ENCODE peak calls at places on chromosomes 7 and 10, in five cellular contexts. Y, D, A, T and U are unnamed samples. For H3K4me1, the result is how much of the 10 kb centered on the place peaks cover.

GRCh38 chr7:10973942-10974716 is 457 bp downstream of the PHF14 start:
- DNase-seq in T (peak), D (peak), A (no peak), Y (peak), U (peak)

GRCh38 chr10:72250666-72251065 is 23.1 kb upstream of the DDIT4 start:
- DNase-seq in T (peak), D (peak), A (peak), Y (no peak), U (no peak)

GRCh38 chr10:77428776-77429395 is 208.7 kb downstream of the KCNMA1 start:
- DNase-seq in A (no peak), T (peak), Y (peak), D (peak), U (peak)

GRCh38 chr7:125504848-125505247 is 575.2 kb upstream of the POT1 start:
- DNase-seq in D (no peak), T (no peak), A (no peak), Y (no peak), U (no peak)

GRCh38 chr10:110525349-110526260 is 27.9 kb downstream of the DUSP5 start:
- DNase-seq in T (peak), A (no peak), Y (no peak), D (peak), U (no peak)

GRCh38 chr10:88049204-88049603 is 185.8 kb downstream of the PTEN start:
- DNase-seq in A (no peak), T (no peak), D (no peak), Y (no peak), U (no peak)

GRCh38 chr10:1651280-1651975 is 85.9 kb downstream of the ADARB2 start:
- DNase-seq in Y (no peak), T (no peak), D (no peak), A (no peak), U (no peak)

GRCh38 chr10:120598377-120598776 is 141.3 kb downstream of the PLPP4 start:
- DNase-seq in D (no peak), A (no peak), T (no peak), Y (no peak), U (no peak)

GRCh38 chr10:11837372-11838161 is 14.4 kb downstream of the PROSER2 start:
- DNase-seq in D (no peak), A (no peak), T (no peak), Y (no peak), U (no peak)

GRCh38 chr10:11898372-11899066 is 75.4 kb downstream of the PROSER2 start:
- DNase-seq in T (no peak), Y (peak), A (no peak), D (peak), U (no peak)

GRCh38 chr10:96835826-96836365 is 3.8 kb downstream of the LCOR start:
- DNase-seq in A (no peak), T (peak), Y (no peak), D (no peak), U (no peak)

GRCh38 chr7:129008645-129009414 is 46.1 kb downstream of the TNPO3 start:
- DNase-seq in D (no peak), Y (no peak), A (no peak), T (no peak), U (no peak)

GRCh38 chr7:134174797-134175261 is 47.7 kb downstream of the LRGUK start:
- DNase-seq in Y (no peak), T (peak), D (peak), A (no peak), U (peak)

GRCh38 chr7:41133700-41134099 is 569.2 kb downstream of the INHBA start:
- DNase-seq in D (no peak), A (no peak), Y (no peak), T (no peak), U (no peak)

GRCh38 chr7:72042855-72043254 is 369.3 kb downstream of the CALN1 start:
- DNase-seq in T (no peak), A (no peak), D (no peak), Y (no peak), U (no peak)

GRCh38 chr7:72040641-72041040 is 371.5 kb downstream of the CALN1 start:
- DNase-seq in Y (no peak), A (no peak), D (no peak), T (no peak), U (no peak)

GRCh38 chr7:72037494-72037893 is 374.6 kb downstream of the CALN1 start:
- DNase-seq in Y (no peak), T (no peak), D (no peak), A (no peak), U (no peak)

GRCh38 chr7:72038022-72038732 is 374.0 kb downstream of the CALN1 start:
- DNase-seq in D (no peak), A (no peak), Y (no peak), T (no peak), U (no peak)

DNA sequence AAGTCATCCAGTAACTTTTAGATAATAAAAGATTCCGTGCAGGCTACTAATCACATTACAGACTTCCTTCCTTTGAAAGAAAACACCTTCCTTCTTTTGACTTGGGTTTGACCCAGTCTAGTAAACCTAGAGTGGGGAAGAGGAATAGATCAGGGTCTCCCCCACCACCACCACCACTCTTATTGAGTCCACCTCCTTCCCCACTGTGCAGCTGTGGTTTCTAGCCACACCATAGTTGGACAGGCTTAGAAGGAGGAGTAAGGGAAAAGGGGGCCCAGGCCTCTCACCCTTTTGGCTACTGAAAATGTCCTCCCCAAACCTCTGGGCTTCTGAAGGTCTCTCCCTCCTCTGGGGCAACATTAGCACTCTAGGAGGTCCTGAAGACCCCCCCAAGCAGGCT is 372.7 kb downstream of the CALN1 start:
- DNase-seq in A (no peak), Y (no peak), D (no peak), T (no peak), U (no peak)
- H3K4me1 ChIP-seq in A (under half), Y (under half), D (under half), T (under half), U (under half)

DNA sequence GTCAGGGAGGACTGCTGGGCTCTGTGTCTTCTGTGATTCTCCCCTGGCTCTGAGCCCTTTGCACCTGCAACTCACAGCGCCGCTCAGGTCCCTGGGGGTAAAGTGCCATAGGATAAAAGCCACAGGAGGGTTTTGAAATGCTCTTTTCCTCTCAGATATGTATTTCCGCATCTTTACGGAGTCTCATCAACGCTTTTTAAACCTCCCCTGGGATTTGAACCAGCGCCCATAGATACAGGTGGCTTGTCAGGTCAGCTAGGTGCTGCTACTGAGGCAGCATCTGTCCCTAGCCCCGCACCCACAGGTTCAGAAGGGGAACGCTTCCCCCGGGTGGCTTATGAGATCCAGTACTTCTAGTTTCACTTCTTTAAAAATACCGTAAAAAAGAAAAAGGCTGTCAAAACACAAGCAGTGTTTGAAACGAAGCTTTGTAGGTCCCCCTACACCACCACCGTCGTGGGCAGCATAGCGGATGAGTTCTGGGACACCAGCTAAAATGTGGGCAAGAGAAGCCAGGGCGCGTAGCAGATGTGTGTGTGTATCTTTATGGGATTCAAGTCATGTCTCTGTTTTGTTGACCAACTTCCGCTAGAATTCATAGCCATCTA is 173.5 kb downstream of the CUX1 start:
- DNase-seq in D (no peak), Y (no peak), T (no peak), A (no peak), U (no peak)
- H3K4me3 ChIP-seq in D (no peak), Y (no peak), T (no peak), A (no peak), U (no peak)

GRCh38 chr10:16440396-16441105 is 3.7 kb downstream of the PTER start:
- DNase-seq in T (no peak), A (no peak), D (no peak), Y (peak), U (no peak)

GRCh38 chr10:16436758-16437539 is at the start of gene PTER:
- DNase-seq in Y (peak), T (peak), A (peak), D (peak), U (peak)

GRCh38 chr10:16436367-16436757 is 448 bp upstream of the PTER start:
- DNase-seq in Y (no peak), T (no peak), A (no peak), D (no peak), U (no peak)

GRCh38 chr10:16439294-16439693 is 2.5 kb downstream of the PTER start:
- DNase-seq in Y (no peak), D (no peak), T (no peak), A (no peak), U (no peak)

GRCh38 chr10:16437540-16437894 is 707 bp downstream of the PTER start:
- DNase-seq in T (no peak), A (no peak), Y (no peak), D (no peak), U (no peak)
- H3K4me1 ChIP-seq in T (under half), A (under half), Y (under half), D (under half), U (under half)

DNA sequence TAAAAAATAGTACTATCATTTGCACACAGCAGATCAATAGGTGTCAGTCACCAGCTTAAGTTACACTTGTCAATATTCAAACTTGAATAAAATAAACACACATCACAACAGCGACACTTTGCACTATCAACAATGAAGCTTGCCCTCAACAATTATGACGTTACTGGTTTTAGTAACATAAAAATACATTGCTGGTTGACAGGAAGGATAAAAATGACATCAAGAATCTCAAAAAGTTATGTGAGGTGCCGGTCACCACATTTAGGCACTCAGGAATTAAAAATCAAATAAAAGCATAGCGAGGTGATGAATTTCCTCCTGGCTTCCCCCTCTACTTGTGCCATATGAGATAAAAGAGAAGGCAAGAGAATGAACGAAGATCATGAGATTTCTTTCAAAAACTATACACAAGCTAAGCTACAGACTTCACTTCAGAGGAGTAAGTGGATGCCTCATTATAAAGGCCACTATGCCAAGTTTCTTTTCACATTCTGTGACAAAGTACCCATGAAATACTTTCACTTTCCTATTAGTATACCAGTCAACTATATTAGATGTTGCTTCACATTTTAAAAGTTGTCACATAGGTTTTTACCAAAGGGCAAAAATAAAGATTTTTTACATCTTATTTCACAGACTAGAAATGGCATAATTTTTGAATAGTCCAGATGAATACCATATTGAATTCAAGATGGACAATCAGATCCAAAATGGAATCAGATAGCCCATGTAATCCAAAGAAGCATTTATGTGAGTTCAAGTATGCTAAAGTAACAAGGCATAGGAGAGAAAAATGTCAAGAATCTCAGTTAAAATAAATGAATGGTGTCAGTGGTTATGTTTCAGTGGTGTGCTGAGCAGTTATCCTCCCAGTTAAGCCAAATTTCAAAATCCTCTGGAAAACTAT is 3.6 kb downstream of the CCDC71L start:
- DNase-seq in Y (no peak), D (no peak), A (no peak), T (peak), U (no peak)
- H3K4me3 ChIP-seq in Y (no peak), D (no peak), A (no peak), T (peak), U (no peak)